ENCODE peak calls at places on chromosomes 7 and 10, in eight cellular contexts. One of them, this sample, is unnamed.

GRCh38 chr10:28728396-28728795 is 51.1 kb downstream of the BAMBI start:
- DNase-seq in left lung: no peak
- DNase-seq in A549: no peak
- DNase-seq in T-cell: no peak
- DNase-seq in heart left ventricle: no peak
- DNase-seq in right cardiac atrium: no peak
- DNase-seq in adrenal gland: no peak
- DNase-seq in NCI-H82: peak; percentile 15
- DNase-seq in this sample: no peak

GRCh38 chr7:87506243-87507180 is 31.0 kb upstream of the ABCB4 start:
- DNase-seq in left lung: no peak
- DNase-seq in A549: peak; percentile 24
- DNase-seq in T-cell: no peak
- DNase-seq in heart left ventricle: no peak
- DNase-seq in right cardiac atrium: no peak
- DNase-seq in adrenal gland: no peak
- DNase-seq in NCI-H82: peak; percentile 38
- DNase-seq in this sample: peak; percentile 39

GRCh38 chr10:113558336-113558735 is 5.5 kb downstream of the HABP2 start:
- DNase-seq in left lung: no peak
- DNase-seq in A549: no peak
- DNase-seq in T-cell: no peak
- DNase-seq in heart left ventricle: no peak
- DNase-seq in right cardiac atrium: no peak
- DNase-seq in adrenal gland: no peak
- DNase-seq in NCI-H82: peak; percentile 30
- DNase-seq in this sample: no peak

GRCh38 chr7:37730489-37730888 is 46.9 kb downstream of the GPR141 start:
- DNase-seq in left lung: no peak
- DNase-seq in A549: no peak
- DNase-seq in T-cell: no peak
- DNase-seq in heart left ventricle: no peak
- DNase-seq in right cardiac atrium: no peak
- DNase-seq in adrenal gland: no peak
- DNase-seq in NCI-H82: no peak
- DNase-seq in this sample: no peak

GRCh38 chr7:157652954-157653826 is 316.4 kb downstream of the DNAJB6 start:
- DNase-seq in left lung: no peak
- DNase-seq in A549: no peak
- DNase-seq in T-cell: no peak
- DNase-seq in heart left ventricle: no peak
- DNase-seq in right cardiac atrium: no peak
- DNase-seq in adrenal gland: no peak
- DNase-seq in NCI-H82: no peak
- DNase-seq in this sample: no peak

GRCh38 chr10:82558208-82558607 is 683.2 kb downstream of the NRG3 start:
- DNase-seq in left lung: no peak
- DNase-seq in A549: peak; percentile 11
- DNase-seq in T-cell: no peak
- DNase-seq in heart left ventricle: no peak
- DNase-seq in right cardiac atrium: no peak
- DNase-seq in adrenal gland: no peak
- DNase-seq in NCI-H82: peak; percentile 2
- DNase-seq in this sample: no peak

GRCh38 chr10:50857579-50857978 is 27.8 kb downstream of the A1CF start:
- DNase-seq in left lung: no peak
- DNase-seq in A549: no peak
- DNase-seq in T-cell: no peak
- DNase-seq in heart left ventricle: no peak
- DNase-seq in right cardiac atrium: no peak
- DNase-seq in adrenal gland: no peak
- DNase-seq in NCI-H82: no peak
- DNase-seq in this sample: no peak

GRCh38 chr7:103912906-103913610 is 76.4 kb downstream of the RELN start:
- DNase-seq in left lung: no peak
- DNase-seq in A549: no peak
- DNase-seq in T-cell: no peak
- DNase-seq in heart left ventricle: no peak
- DNase-seq in right cardiac atrium: no peak
- DNase-seq in adrenal gland: no peak
- DNase-seq in NCI-H82: no peak
- DNase-seq in this sample: no peak

GRCh38 chr7:54559401-54559800 is 17.2 kb downstream of the VSTM2A start:
- DNase-seq in left lung: no peak
- DNase-seq in A549: no peak
- DNase-seq in T-cell: no peak
- DNase-seq in heart left ventricle: no peak
- DNase-seq in right cardiac atrium: no peak
- DNase-seq in adrenal gland: no peak
- DNase-seq in NCI-H82: no peak
- DNase-seq in this sample: no peak

GRCh38 chr7:18133921-18134320 is 106.3 kb upstream of the PRPS1L1 start:
- DNase-seq in left lung: no peak
- DNase-seq in A549: no peak
- DNase-seq in T-cell: no peak
- DNase-seq in heart left ventricle: no peak
- DNase-seq in right cardiac atrium: no peak
- DNase-seq in adrenal gland: no peak
- DNase-seq in NCI-H82: no peak
- DNase-seq in this sample: no peak

This sample was measured in HT-29.